ENCODE peak calls at places on chromosomes 7 and 10, in four cellular contexts. N, I, T and J are unnamed samples.
A peak's percentile ranks its signal among the peaks of the same experiment; 100 is the strongest.

GRCh38 chr10:992523-993340 is 4.5 kb downstream of the GTPBP4 start:
- DNase-seq in N (no peak), T (no peak), I (no peak), J (no peak)

GRCh38 chr10:122057841-122058240 is 68.9 kb downstream of the TACC2 start:
- DNase-seq in T (no peak), I (no peak), N (no peak), J (no peak)

GRCh38 chr10:4595920-4596319 is 230.1 kb upstream of the AKR1E2 start:
- DNase-seq in T (no peak), N (no peak), I (no peak), J (no peak)

GRCh38 chr7:114835861-114836260 is 86.0 kb upstream of the MDFIC start:
- DNase-seq in I (no peak), N (no peak), T (no peak), J (no peak)

GRCh38 chr7:141231018-141231792 is 157.3 kb downstream of the TMEM178B start:
- DNase-seq in I (no peak), N (no peak), T (peak; percentile 12), J (peak; percentile 45)

GRCh38 chr10:397321-398068 is 262.2 kb downstream of the ZMYND11 start:
- DNase-seq in I (no peak), T (no peak), N (no peak), J (peak; percentile 73)

GRCh38 chr7:8881916-8882315 is 448.5 kb downstream of the NXPH1 start:
- DNase-seq in T (no peak), I (no peak), N (no peak), J (no peak)

GRCh38 chr7:151816562-151817314 is 60.2 kb downstream of the PRKAG2 start:
- DNase-seq in T (no peak), I (no peak), N (no peak), J (peak; percentile 15)

GRCh38 chr7:150003304-150003810 is 129.6 kb downstream of the ATP6V0E2 start:
- DNase-seq in T (no peak), N (no peak), I (no peak), J (no peak)

GRCh38 chr7:70574970-70575799 is 556.8 kb upstream of the GALNT17 start:
- DNase-seq in T (no peak), N (no peak), I (no peak), J (no peak)

GRCh38 chr7:51451751-51452465 is 135.3 kb upstream of the COBL start:
- DNase-seq in I (no peak), N (no peak), T (no peak), J (no peak)

GRCh38 chr7:121544726-121545125 is 148.6 kb upstream of the FAM3C start:
- DNase-seq in I (no peak), T (peak; percentile 65), N (no peak), J (no peak)

GRCh38 chr7:28580626-28581025 is 168.3 kb downstream of the CREB5 start:
- DNase-seq in N (no peak), T (no peak), I (no peak), J (no peak)

GRCh38 chr7:3893151-3893788 is 592.2 kb downstream of the SDK1 start:
- DNase-seq in N (no peak), T (no peak), I (no peak), J (no peak)

GRCh38 chr10:1043532-1043995 is 5.4 kb downstream of the IDI1 start:
- DNase-seq in N (peak; percentile 90), T (no peak), I (no peak), J (no peak)

GRCh38 chr7:21293771-21294170 is 134.1 kb upstream of the SP4 start:
- DNase-seq in T (no peak), I (no peak), N (no peak), J (no peak)

GRCh38 chr7:23055582-23056178 is 41.8 kb upstream of the HYCC1 start:
- DNase-seq in I (peak; percentile 24), T (peak; percentile 49), N (no peak), J (no peak)

GRCh38 chr10:31977440-31978157 is 49.0 kb upstream of the ARHGAP12 start:
- DNase-seq in N (no peak), T (peak; percentile 8), I (no peak), J (no peak)

GRCh38 chr10:33180390-33180789 is 154.1 kb downstream of the NRP1 start:
- DNase-seq in N (no peak), T (no peak), I (no peak), J (no peak)

GRCh38 chr7:79979437-79979836 is 155.2 kb upstream of the GNAI1 start:
- DNase-seq in T (no peak), N (no peak), I (no peak), J (no peak)

GRCh38 chr10:30558411-30558810 is 71.1 kb downstream of the LYZL2 start:
- DNase-seq in N (no peak), I (no peak), T (no peak), J (no peak)

GRCh38 chr10:79137404-79137803 is 68.6 kb downstream of the ZMIZ1 start:
- DNase-seq in I (no peak), T (no peak), N (no peak), J (no peak)
- H3K4me1 ChIP-seq in I (peaks cover 7% of the 10 kb centered on the region), T (no peaks in the 10 kb centered on the region), N (peaks cover 99% of the 10 kb centered on the region), J (peaks cover 38% of the 10 kb centered on the region)

DNA sequence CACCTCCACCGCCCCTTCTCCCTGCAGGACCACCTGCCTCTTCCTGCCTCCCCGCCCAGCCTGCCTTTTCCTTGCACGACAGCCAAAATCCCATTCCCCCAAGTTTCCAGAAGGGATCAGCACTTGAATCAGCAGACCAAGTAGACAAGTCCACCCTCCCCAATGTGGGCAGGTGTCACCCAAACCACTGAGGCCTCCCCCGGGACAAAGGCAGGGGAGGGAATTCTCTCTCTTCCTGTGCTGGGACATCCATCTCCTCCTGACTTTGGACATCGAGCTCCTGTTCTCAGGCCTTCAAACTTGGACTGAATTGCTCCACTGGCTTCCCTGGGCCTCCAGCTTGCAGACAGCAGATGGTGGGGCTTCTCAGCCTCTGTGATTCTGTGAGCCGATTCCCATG is 21.6 kb upstream of the PSMG3 start:
- DNase-seq in N (no peak), T (no peak), I (no peak), J (peak; percentile 15)
- H3K4me1 ChIP-seq in N (peaks cover 17% of the 10 kb centered on the region), T (no peaks in the 10 kb centered on the region), I (peaks cover 6% of the 10 kb centered on the region), J (peaks cover 2% of the 10 kb centered on the region)

DNA sequence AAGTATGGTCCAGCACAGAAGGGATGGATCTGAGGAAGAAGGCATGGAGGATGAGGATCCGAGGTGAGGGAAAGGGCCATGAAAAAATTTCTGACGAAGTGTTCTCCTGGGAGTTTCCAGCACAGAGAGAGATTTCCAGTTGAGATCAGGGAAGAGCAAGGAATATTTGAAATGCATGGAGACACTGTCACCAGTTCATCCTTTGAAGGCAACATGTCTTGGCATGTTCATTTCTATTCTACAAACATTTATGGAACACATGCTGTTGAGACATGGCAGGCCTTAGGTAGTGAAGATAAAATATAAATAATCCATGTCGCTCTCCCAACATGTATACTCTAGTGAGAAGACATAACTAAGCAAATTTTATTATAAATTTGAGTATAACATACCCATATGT is 234.0 kb upstream of the TCF7L2 start:
- DNase-seq in N (no peak), I (no peak), T (no peak), J (no peak)
- H3K4me1 ChIP-seq in N (no peaks in the 10 kb centered on the region), I (no peaks in the 10 kb centered on the region), T (no peaks in the 10 kb centered on the region), J (no peaks in the 10 kb centered on the region)

DNA sequence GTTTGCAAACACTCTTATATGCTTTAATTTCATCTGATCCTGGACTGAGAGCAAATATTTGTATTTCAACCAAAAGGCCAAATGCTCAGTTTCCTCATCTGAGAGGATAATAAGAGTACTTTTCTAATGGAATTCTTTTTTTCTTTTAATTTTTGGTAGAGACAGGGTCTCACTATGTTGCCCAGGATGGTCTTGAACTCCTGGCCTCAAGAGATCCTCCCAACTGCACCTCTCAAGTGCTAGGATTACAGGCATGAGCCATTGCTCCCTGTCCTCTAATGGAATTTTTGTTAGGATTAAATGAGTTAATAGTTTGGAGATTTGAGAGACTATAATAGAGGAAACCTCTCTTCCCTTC is 68.4 kb upstream of the KMT2E start:
- DNase-seq in T (no peak), I (no peak), N (no peak), J (no peak)
- H3K4me1 ChIP-seq in T (no peaks in the 10 kb centered on the region), I (peaks cover 10% of the 10 kb centered on the region), N (peaks cover 57% of the 10 kb centered on the region), J (peaks cover 24% of the 10 kb centered on the region)

GRCh38 chr7:65001291-65001814 is 5.1 kb downstream of the ERV3-1 start:
- DNase-seq in T (no peak), I (no peak), N (no peak), J (no peak)
- H3K4me1 ChIP-seq in T (peaks cover 31% of the 10 kb centered on the region), I (peaks cover 32% of the 10 kb centered on the region), N (peaks cover 32% of the 10 kb centered on the region), J (peaks cover 5% of the 10 kb centered on the region)

GRCh38 chr10:94094540-94094939 is 100.8 kb downstream of the PLCE1 start:
- DNase-seq in I (no peak), N (no peak), T (no peak), J (no peak)

GRCh38 chr10:94088926-94089381 is 95.2 kb downstream of the PLCE1 start:
- DNase-seq in I (no peak), T (no peak), N (no peak), J (no peak)

GRCh38 chr10:94097656-94098055 is 103.9 kb downstream of the PLCE1 start:
- DNase-seq in I (no peak), T (no peak), N (no peak), J (no peak)

GRCh38 chr10:94093286-94093905 is 99.7 kb downstream of the PLCE1 start:
- DNase-seq in N (no peak), I (no peak), T (no peak), J (no peak)

DNA sequence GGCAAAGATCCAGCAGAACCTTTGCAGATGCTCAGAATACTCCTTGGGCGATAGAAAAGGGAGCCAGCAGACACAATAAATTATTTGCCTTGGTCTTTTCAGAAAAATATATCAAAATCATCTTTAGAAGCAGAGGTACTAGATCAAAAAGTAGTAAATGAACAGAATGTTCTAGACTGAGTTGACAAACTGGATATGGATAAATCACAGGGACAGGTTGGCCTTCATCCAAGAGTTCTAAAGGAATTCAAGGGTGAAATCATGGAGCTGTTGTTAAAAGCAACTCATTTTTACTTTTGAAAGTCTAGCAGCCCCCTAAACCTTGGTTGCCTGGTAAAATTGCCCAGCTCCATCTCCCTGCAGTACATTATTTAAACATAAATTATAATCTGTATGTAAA is 99.1 kb downstream of the PLCE1 start:
- DNase-seq in N (no peak), I (no peak), T (no peak), J (no peak)
- H3K4me1 ChIP-seq in N (peaks cover 5% of the 10 kb centered on the region), I (no peaks in the 10 kb centered on the region), T (no peaks in the 10 kb centered on the region), J (no peaks in the 10 kb centered on the region)

GRCh38 chr10:101227765-101228681 is 1.2 kb downstream of the LBX1 start:
- DNase-seq in T (no peak), N (no peak), I (no peak), J (no peak)
- H3K4me1 ChIP-seq in T (no peaks in the 10 kb centered on the region), N (peaks cover 72% of the 10 kb centered on the region), I (peaks cover 18% of the 10 kb centered on the region), J (peaks cover 22% of the 10 kb centered on the region)

DNA sequence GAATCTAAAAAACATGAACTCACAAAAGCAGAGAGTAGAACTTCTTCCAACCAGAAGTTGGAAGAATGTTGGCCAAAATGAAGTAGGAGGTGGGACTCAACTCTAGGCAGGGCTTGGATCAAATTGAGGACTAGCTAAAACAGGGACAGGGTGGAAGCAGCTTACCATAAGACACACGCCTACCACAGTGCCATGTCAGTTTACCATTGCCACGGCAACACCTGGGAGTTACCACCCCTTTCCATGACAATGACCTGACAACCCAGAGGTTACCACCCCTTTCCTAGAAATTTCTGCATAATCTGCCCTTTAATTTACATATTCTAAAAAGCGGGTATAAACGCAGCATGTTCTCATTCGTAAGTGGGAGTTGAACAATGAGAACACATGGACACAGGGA is 72.8 kb downstream of the GCC1 start:
- DNase-seq in T (no peak), N (no peak), I (no peak), J (no peak)
- H3K4me1 ChIP-seq in T (no peaks in the 10 kb centered on the region), N (no peaks in the 10 kb centered on the region), I (no peaks in the 10 kb centered on the region), J (no peaks in the 10 kb centered on the region)

DNA sequence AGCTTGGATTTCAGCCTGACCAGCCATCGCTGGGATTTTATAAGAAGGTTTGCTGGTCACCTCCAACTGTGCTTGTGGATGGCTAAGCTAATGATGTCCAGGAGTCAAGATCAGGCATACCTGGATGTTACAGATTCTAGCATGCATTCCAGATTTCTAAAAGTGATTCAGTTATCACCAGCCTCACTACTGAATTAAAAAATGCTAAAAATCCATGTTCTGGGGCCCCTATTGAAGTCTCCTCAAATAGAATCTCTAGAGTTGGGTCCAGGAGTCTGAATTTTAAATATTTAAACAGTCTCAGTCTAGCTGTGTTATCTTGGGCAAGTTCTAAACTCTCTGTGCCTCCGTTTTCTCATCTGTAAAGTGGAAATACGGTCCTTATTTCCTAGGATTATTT is 5.0 kb downstream of the ARID5B start:
- DNase-seq in N (no peak), T (no peak), I (no peak), J (no peak)
- H3K4me1 ChIP-seq in N (peaks cover 61% of the 10 kb centered on the region), T (peaks cover 17% of the 10 kb centered on the region), I (peaks cover 11% of the 10 kb centered on the region), J (peaks cover 4% of the 10 kb centered on the region)